ENCODE peak calls at places on chromosomes 13 and 19, in seven cellular contexts. One of them, this sample, is unnamed.

GRCh38 chr19:33470686-33471085 is 50.9 kb downstream of the PEPD start:
- DNase-seq in PC-9: no peak
- DNase-seq in GM23338: no peak
- DNase-seq in SK-N-SH: peak
- DNase-seq in neuronal stem cell: no peak
- DNase-seq in mesenchymal stem cell: no peak
- DNase-seq in GM23248: no peak
- DNase-seq in this sample: no peak

GRCh38 chr13:56975647-56976046 is 165.1 kb upstream of the PRR20A start:
- DNase-seq in PC-9: no peak
- DNase-seq in GM23338: peak
- DNase-seq in SK-N-SH: no peak
- DNase-seq in neuronal stem cell: no peak
- DNase-seq in mesenchymal stem cell: no peak
- DNase-seq in GM23248: no peak
- DNase-seq in this sample: no peak

GRCh38 chr19:53432088-53432661 is 391 bp downstream of the ZNF761 start:
- DNase-seq in PC-9: no peak
- DNase-seq in GM23338: peak
- DNase-seq in SK-N-SH: peak
- DNase-seq in neuronal stem cell: peak
- DNase-seq in mesenchymal stem cell: peak
- DNase-seq in GM23248: peak
- DNase-seq in this sample: peak

GRCh38 chr13:36251012-36251411 is 36.7 kb upstream of the SOHLH2 start:
- DNase-seq in PC-9: no peak
- DNase-seq in GM23338: no peak
- DNase-seq in SK-N-SH: no peak
- DNase-seq in neuronal stem cell: no peak
- DNase-seq in mesenchymal stem cell: no peak
- DNase-seq in GM23248: no peak
- DNase-seq in this sample: no peak

GRCh38 chr19:39602224-39602623 is at the start of gene LGALS13:
- DNase-seq in PC-9: no peak
- DNase-seq in GM23338: no peak
- DNase-seq in SK-N-SH: no peak
- DNase-seq in neuronal stem cell: no peak
- DNase-seq in mesenchymal stem cell: no peak
- DNase-seq in GM23248: no peak
- DNase-seq in this sample: no peak

GRCh38 chr13:41746259-41746658 is 214.7 kb downstream of the VWA8 start:
- DNase-seq in PC-9: no peak
- DNase-seq in GM23338: no peak
- DNase-seq in SK-N-SH: no peak
- DNase-seq in neuronal stem cell: no peak
- DNase-seq in mesenchymal stem cell: peak
- DNase-seq in GM23248: peak
- DNase-seq in this sample: no peak

GRCh38 chr13:108220042-108220441 is 1.9 kb downstream of the ABHD13 start:
- DNase-seq in PC-9: no peak
- DNase-seq in GM23338: peak
- DNase-seq in SK-N-SH: no peak
- DNase-seq in neuronal stem cell: no peak
- DNase-seq in mesenchymal stem cell: no peak
- DNase-seq in GM23248: no peak
- DNase-seq in this sample: peak

GRCh38 chr13:97222934-97223710 is 989 bp downstream of the MBNL2 start:
- DNase-seq in PC-9: no peak
- DNase-seq in GM23338: peak
- DNase-seq in SK-N-SH: no peak
- DNase-seq in neuronal stem cell: peak
- DNase-seq in mesenchymal stem cell: no peak
- DNase-seq in GM23248: peak
- DNase-seq in this sample: no peak

GRCh38 chr19:32459199-32459865 is 53.8 kb downstream of the DPY19L3 start:
- DNase-seq in PC-9: no peak
- DNase-seq in GM23338: no peak
- DNase-seq in SK-N-SH: no peak
- DNase-seq in neuronal stem cell: no peak
- DNase-seq in mesenchymal stem cell: no peak
- DNase-seq in GM23248: no peak
- DNase-seq in this sample: no peak

GRCh38 chr19:56162258-56162657 is 13.6 kb upstream of the GALP start:
- DNase-seq in PC-9: no peak
- DNase-seq in GM23338: no peak
- DNase-seq in SK-N-SH: no peak
- DNase-seq in neuronal stem cell: no peak
- DNase-seq in mesenchymal stem cell: peak
- DNase-seq in GM23248: no peak
- DNase-seq in this sample: peak

GRCh38 chr19:39498262-39499081 is at the start of gene DLL3:
- DNase-seq in PC-9: no peak
- DNase-seq in GM23338: peak
- DNase-seq in SK-N-SH: peak
- DNase-seq in neuronal stem cell: no peak
- DNase-seq in mesenchymal stem cell: peak
- DNase-seq in GM23248: peak
- DNase-seq in this sample: peak

GRCh38 chr19:15101479-15102082 is 5.6 kb upstream of the SYDE1 start:
- DNase-seq in PC-9: peak
- DNase-seq in GM23338: peak
- DNase-seq in SK-N-SH: peak
- DNase-seq in neuronal stem cell: no peak
- DNase-seq in mesenchymal stem cell: peak
- DNase-seq in GM23248: peak
- DNase-seq in this sample: peak

GRCh38 chr13:112969692-112970338 is 801 bp downstream of the MCF2L start:
- DNase-seq in PC-9: no peak
- DNase-seq in GM23338: no peak
- DNase-seq in SK-N-SH: peak
- DNase-seq in neuronal stem cell: no peak
- DNase-seq in mesenchymal stem cell: no peak
- DNase-seq in GM23248: no peak
- DNase-seq in this sample: no peak

GRCh38 chr19:47324502-47324901 is 7.5 kb upstream of the C5AR2 start:
- DNase-seq in PC-9: no peak
- DNase-seq in GM23338: no peak
- DNase-seq in SK-N-SH: no peak
- DNase-seq in neuronal stem cell: no peak
- DNase-seq in mesenchymal stem cell: no peak
- DNase-seq in GM23248: no peak
- DNase-seq in this sample: no peak

GRCh38 chr13:90107658-90108057 is 1239.8 kb upstream of the MIR17HG start:
- DNase-seq in PC-9: no peak
- DNase-seq in GM23338: no peak
- DNase-seq in SK-N-SH: no peak
- DNase-seq in neuronal stem cell: no peak
- DNase-seq in mesenchymal stem cell: no peak
- DNase-seq in GM23248: no peak
- DNase-seq in this sample: no peak

GRCh38 chr13:79079351-79079839 is 326.7 kb downstream of the RBM26 start:
- DNase-seq in PC-9: peak
- DNase-seq in GM23338: peak
- DNase-seq in SK-N-SH: no peak
- DNase-seq in neuronal stem cell: no peak
- DNase-seq in mesenchymal stem cell: no peak
- DNase-seq in GM23248: no peak
- DNase-seq in this sample: no peak

GRCh38 chr13:107190065-107190464 is 622.1 kb upstream of the ARGLU1 start:
- DNase-seq in PC-9: no peak
- DNase-seq in GM23338: no peak
- DNase-seq in SK-N-SH: no peak
- DNase-seq in neuronal stem cell: no peak
- DNase-seq in mesenchymal stem cell: no peak
- DNase-seq in GM23248: no peak
- DNase-seq in this sample: no peak

GRCh38 chr19:30861896-30862295 is 487.3 kb downstream of the TSHZ3 start:
- DNase-seq in PC-9: no peak
- DNase-seq in GM23338: no peak
- DNase-seq in SK-N-SH: no peak
- DNase-seq in neuronal stem cell: no peak
- DNase-seq in mesenchymal stem cell: no peak
- DNase-seq in GM23248: no peak
- DNase-seq in this sample: no peak

GRCh38 chr19:38318595-38319142 is 976 bp upstream of the KCNK6 start:
- DNase-seq in PC-9: no peak
- DNase-seq in GM23338: no peak
- DNase-seq in SK-N-SH: no peak
- DNase-seq in neuronal stem cell: no peak
- DNase-seq in mesenchymal stem cell: no peak
- DNase-seq in GM23248: no peak
- DNase-seq in this sample: no peak

GRCh38 chr13:33236021-33236420 is 49.5 kb downstream of the STARD13 start:
- DNase-seq in PC-9: no peak
- DNase-seq in GM23338: no peak
- DNase-seq in SK-N-SH: no peak
- DNase-seq in neuronal stem cell: no peak
- DNase-seq in mesenchymal stem cell: no peak
- DNase-seq in GM23248: peak
- DNase-seq in this sample: no peak

GRCh38 chr19:5292453-5292842 is 48.2 kb downstream of the PTPRS start:
- DNase-seq in PC-9: no peak
- DNase-seq in GM23338: no peak
- DNase-seq in SK-N-SH: peak
- DNase-seq in neuronal stem cell: no peak
- DNase-seq in mesenchymal stem cell: no peak
- DNase-seq in GM23248: peak
- DNase-seq in this sample: peak

GRCh38 chr13:86135856-86136255 is 336.6 kb upstream of the SLITRK6 start:
- DNase-seq in PC-9: no peak
- DNase-seq in GM23338: no peak
- DNase-seq in SK-N-SH: no peak
- DNase-seq in neuronal stem cell: no peak
- DNase-seq in mesenchymal stem cell: no peak
- DNase-seq in GM23248: no peak
- DNase-seq in this sample: no peak

GRCh38 chr19:10719466-10719961 is 1.6 kb downstream of the DNM2 start:
- DNase-seq in PC-9: no peak
- DNase-seq in GM23338: no peak
- DNase-seq in SK-N-SH: no peak
- DNase-seq in neuronal stem cell: no peak
- DNase-seq in mesenchymal stem cell: peak
- DNase-seq in GM23248: peak
- DNase-seq in this sample: no peak

GRCh38 chr19:18457478-18458331 is 19.8 kb upstream of the ISYNA1 start:
- DNase-seq in PC-9: no peak
- DNase-seq in GM23338: no peak
- DNase-seq in SK-N-SH: no peak
- DNase-seq in neuronal stem cell: no peak
- DNase-seq in mesenchymal stem cell: no peak
- DNase-seq in GM23248: no peak
- DNase-seq in this sample: no peak
- H3K27ac ChIP-seq in PC-9: no peak
- H3K27ac ChIP-seq in GM23338: no peak
- H3K27ac ChIP-seq in SK-N-SH: no peak
- H3K27ac ChIP-seq in neuronal stem cell: peak
- H3K27ac ChIP-seq in mesenchymal stem cell: no peak
- H3K27ac ChIP-seq in GM23248: no peak
- H3K27ac ChIP-seq in this sample: no peak

GRCh38 chr19:11849264-11849615 is 714 bp downstream of the ZNF439 start:
- DNase-seq in PC-9: no peak
- DNase-seq in GM23338: peak
- DNase-seq in SK-N-SH: no peak
- DNase-seq in neuronal stem cell: no peak
- DNase-seq in mesenchymal stem cell: no peak
- DNase-seq in GM23248: no peak
- DNase-seq in this sample: no peak
- H3K4me2 ChIP-seq in PC-9: no peak
- H3K4me2 ChIP-seq in GM23338: peak
- H3K4me2 ChIP-seq in SK-N-SH: peak
- H3K4me2 ChIP-seq in neuronal stem cell: peak
- H3K4me2 ChIP-seq in mesenchymal stem cell: no peak
- H3K4me2 ChIP-seq in GM23248: peak
- H3K4me2 ChIP-seq in this sample: peak

GRCh38 chr13:26816876-26817275 is 56.3 kb upstream of the GPR12 start:
- DNase-seq in PC-9: no peak
- DNase-seq in GM23338: no peak
- DNase-seq in SK-N-SH: no peak
- DNase-seq in neuronal stem cell: no peak
- DNase-seq in mesenchymal stem cell: no peak
- DNase-seq in GM23248: no peak
- DNase-seq in this sample: no peak

GRCh38 chr13:26819067-26819466 is 58.5 kb upstream of the GPR12 start:
- DNase-seq in PC-9: no peak
- DNase-seq in GM23338: no peak
- DNase-seq in SK-N-SH: no peak
- DNase-seq in neuronal stem cell: no peak
- DNase-seq in mesenchymal stem cell: no peak
- DNase-seq in GM23248: no peak
- DNase-seq in this sample: no peak

GRCh38 chr13:26821766-26822165 is 61.2 kb upstream of the GPR12 start:
- DNase-seq in PC-9: no peak
- DNase-seq in GM23338: no peak
- DNase-seq in SK-N-SH: no peak
- DNase-seq in neuronal stem cell: no peak
- DNase-seq in mesenchymal stem cell: no peak
- DNase-seq in GM23248: no peak
- DNase-seq in this sample: no peak
- H2AFZ ChIP-seq in PC-9: no peak
- H2AFZ ChIP-seq in GM23338: no peak
- H2AFZ ChIP-seq in SK-N-SH: no peak
- H2AFZ ChIP-seq in neuronal stem cell: no peak
- H2AFZ ChIP-seq in mesenchymal stem cell: no peak
- H2AFZ ChIP-seq in GM23248: no peak
- H2AFZ ChIP-seq in this sample: no peak

DNA sequence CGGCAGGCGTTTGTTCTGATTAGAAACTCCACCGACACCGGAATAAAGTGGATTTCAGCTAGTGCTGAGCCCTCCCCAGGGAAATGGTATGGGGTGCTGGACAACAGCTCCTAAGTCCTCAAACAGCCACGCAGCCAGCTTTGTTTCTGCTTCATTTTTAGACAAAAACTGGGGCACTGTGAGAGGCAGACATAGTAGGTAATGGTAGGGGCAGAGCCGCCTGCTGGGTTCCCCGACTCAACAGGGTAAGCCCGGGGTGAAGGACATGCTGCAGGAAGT is 39.7 kb downstream of the CARS2 start:
- DNase-seq in PC-9: no peak
- DNase-seq in GM23338: no peak
- DNase-seq in SK-N-SH: no peak
- DNase-seq in neuronal stem cell: no peak
- DNase-seq in mesenchymal stem cell: no peak
- DNase-seq in GM23248: no peak
- DNase-seq in this sample: no peak
- H3K27ac ChIP-seq in PC-9: no peak
- H3K27ac ChIP-seq in GM23338: no peak
- H3K27ac ChIP-seq in SK-N-SH: no peak
- H3K27ac ChIP-seq in neuronal stem cell: no peak
- H3K27ac ChIP-seq in mesenchymal stem cell: no peak
- H3K27ac ChIP-seq in GM23248: no peak
- H3K27ac ChIP-seq in this sample: no peak

GRCh38 chr19:16509141-16510061 is 13.2 kb downstream of the C19orf44 start:
- DNase-seq in PC-9: no peak
- DNase-seq in GM23338: no peak
- DNase-seq in SK-N-SH: peak
- DNase-seq in neuronal stem cell: no peak
- DNase-seq in mesenchymal stem cell: no peak
- DNase-seq in GM23248: no peak
- DNase-seq in this sample: no peak
- H3K4me2 ChIP-seq in PC-9: no peak
- H3K4me2 ChIP-seq in GM23338: no peak
- H3K4me2 ChIP-seq in SK-N-SH: no peak
- H3K4me2 ChIP-seq in neuronal stem cell: no peak
- H3K4me2 ChIP-seq in mesenchymal stem cell: no peak
- H3K4me2 ChIP-seq in GM23248: no peak
- H3K4me2 ChIP-seq in this sample: no peak